ENCODE peak calls at places on chromosomes 3 and 15, in nine cellular contexts. One of them, this sample, is unnamed.

GRCh38 chr15:98155356-98155755 is 194.9 kb downstream of the ARRDC4 start:
- DNase-seq in KBM-7: no peak
- DNase-seq in activated gamma-delta T cell treated with Interleukin-2 at 50 U/mL for 16 hours: no peak
- DNase-seq in heart right ventricle: no peak
- DNase-seq in cardiac muscle cell: no peak
- DNase-seq in kidney: no peak
- DNase-seq in tibial artery: no peak
- DNase-seq in CD8-positive, alpha-beta T cell: no peak
- DNase-seq in activated naive CD4-positive, alpha-beta T cell: no peak
- DNase-seq in this sample: no peak

GRCh38 chr15:79463781-79464270 is 31.7 kb downstream of the MINAR1 start:
- DNase-seq in kidney: no peak
- DNase-seq in cardiac muscle cell: no peak
- DNase-seq in CD8-positive, alpha-beta T cell: no peak
- DNase-seq in heart right ventricle: no peak
- DNase-seq in KBM-7: no peak
- DNase-seq in tibial artery: no peak
- DNase-seq in activated naive CD4-positive, alpha-beta T cell: no peak
- DNase-seq in activated gamma-delta T cell treated with Interleukin-2 at 50 U/mL for 16 hours: no peak
- DNase-seq in this sample: no peak

GRCh38 chr15:22944651-22945050 is 35.5 kb downstream of the CYFIP1 start:
- DNase-seq in KBM-7: no peak
- DNase-seq in activated naive CD4-positive, alpha-beta T cell: no peak
- DNase-seq in heart right ventricle: no peak
- DNase-seq in tibial artery: peak; percentile 55
- DNase-seq in kidney: peak; percentile 81
- DNase-seq in cardiac muscle cell: no peak
- DNase-seq in activated gamma-delta T cell treated with Interleukin-2 at 50 U/mL for 16 hours: no peak
- DNase-seq in CD8-positive, alpha-beta T cell: no peak
- DNase-seq in this sample: no peak

GRCh38 chr15:60760646-60761504 is 281.9 kb upstream of the ICE2 start:
- DNase-seq in tibial artery: no peak
- DNase-seq in activated gamma-delta T cell treated with Interleukin-2 at 50 U/mL for 16 hours: no peak
- DNase-seq in activated naive CD4-positive, alpha-beta T cell: no peak
- DNase-seq in CD8-positive, alpha-beta T cell: no peak
- DNase-seq in cardiac muscle cell: peak; percentile 21
- DNase-seq in KBM-7: no peak
- DNase-seq in kidney: no peak
- DNase-seq in heart right ventricle: no peak
- DNase-seq in this sample: peak; percentile 25

GRCh38 chr3:169146866-169147245 is 516.7 kb downstream of the MECOM start:
- DNase-seq in activated naive CD4-positive, alpha-beta T cell: no peak
- DNase-seq in KBM-7: no peak
- DNase-seq in tibial artery: no peak
- DNase-seq in cardiac muscle cell: no peak
- DNase-seq in kidney: no peak
- DNase-seq in CD8-positive, alpha-beta T cell: no peak
- DNase-seq in activated gamma-delta T cell treated with Interleukin-2 at 50 U/mL for 16 hours: no peak
- DNase-seq in heart right ventricle: no peak
- DNase-seq in this sample: no peak

GRCh38 chr3:151395806-151396205 is 11.3 kb upstream of the P2RY12 start:
- DNase-seq in heart right ventricle: no peak
- DNase-seq in CD8-positive, alpha-beta T cell: no peak
- DNase-seq in kidney: no peak
- DNase-seq in KBM-7: no peak
- DNase-seq in activated gamma-delta T cell treated with Interleukin-2 at 50 U/mL for 16 hours: no peak
- DNase-seq in activated naive CD4-positive, alpha-beta T cell: no peak
- DNase-seq in tibial artery: no peak
- DNase-seq in cardiac muscle cell: peak; percentile 44
- DNase-seq in this sample: no peak

GRCh38 chr15:85306946-85307686 is 73.3 kb upstream of the AKAP13 start:
- DNase-seq in KBM-7: no peak
- DNase-seq in activated gamma-delta T cell treated with Interleukin-2 at 50 U/mL for 16 hours: no peak
- DNase-seq in cardiac muscle cell: no peak
- DNase-seq in CD8-positive, alpha-beta T cell: no peak
- DNase-seq in kidney: no peak
- DNase-seq in heart right ventricle: no peak
- DNase-seq in tibial artery: no peak
- DNase-seq in activated naive CD4-positive, alpha-beta T cell: no peak
- DNase-seq in this sample: no peak

GRCh38 chr15:66233487-66234415 is 19.8 kb downstream of the MEGF11 start:
- DNase-seq in tibial artery: no peak
- DNase-seq in kidney: no peak
- DNase-seq in cardiac muscle cell: peak; percentile 22
- DNase-seq in CD8-positive, alpha-beta T cell: no peak
- DNase-seq in heart right ventricle: no peak
- DNase-seq in KBM-7: peak; percentile 27
- DNase-seq in activated gamma-delta T cell treated with Interleukin-2 at 50 U/mL for 16 hours: no peak
- DNase-seq in activated naive CD4-positive, alpha-beta T cell: no peak
- DNase-seq in this sample: no peak

GRCh38 chr3:108420926-108421325 is 89.5 kb downstream of the MYH15 start:
- DNase-seq in activated naive CD4-positive, alpha-beta T cell: no peak
- DNase-seq in heart right ventricle: no peak
- DNase-seq in activated gamma-delta T cell treated with Interleukin-2 at 50 U/mL for 16 hours: no peak
- DNase-seq in KBM-7: no peak
- DNase-seq in CD8-positive, alpha-beta T cell: no peak
- DNase-seq in kidney: no peak
- DNase-seq in cardiac muscle cell: peak; percentile 89
- DNase-seq in tibial artery: no peak
- DNase-seq in this sample: no peak

GRCh38 chr3:10500717-10501663 is 4.4 kb downstream of the ATP2B2 start:
- DNase-seq in heart right ventricle: no peak
- DNase-seq in KBM-7: no peak
- DNase-seq in tibial artery: no peak
- DNase-seq in kidney: peak; percentile 48
- DNase-seq in CD8-positive, alpha-beta T cell: no peak
- DNase-seq in cardiac muscle cell: no peak
- DNase-seq in activated gamma-delta T cell treated with Interleukin-2 at 50 U/mL for 16 hours: no peak
- DNase-seq in activated naive CD4-positive, alpha-beta T cell: no peak
- DNase-seq in this sample: no peak

GRCh38 chr3:177320765-177321247 is 123.5 kb upstream of the TBL1XR1 start:
- DNase-seq in activated gamma-delta T cell treated with Interleukin-2 at 50 U/mL for 16 hours: no peak
- DNase-seq in activated naive CD4-positive, alpha-beta T cell: no peak
- DNase-seq in CD8-positive, alpha-beta T cell: no peak
- DNase-seq in kidney: no peak
- DNase-seq in KBM-7: peak; percentile 51
- DNase-seq in heart right ventricle: no peak
- DNase-seq in cardiac muscle cell: peak; percentile 69
- DNase-seq in tibial artery: no peak
- DNase-seq in this sample: peak; percentile 56

GRCh38 chr3:114827495-114827894 is 319.6 kb downstream of the ZBTB20 start:
- DNase-seq in activated gamma-delta T cell treated with Interleukin-2 at 50 U/mL for 16 hours: no peak
- DNase-seq in kidney: no peak
- DNase-seq in tibial artery: no peak
- DNase-seq in CD8-positive, alpha-beta T cell: no peak
- DNase-seq in cardiac muscle cell: peak; percentile 66
- DNase-seq in KBM-7: peak; percentile 65
- DNase-seq in activated naive CD4-positive, alpha-beta T cell: no peak
- DNase-seq in heart right ventricle: no peak
- DNase-seq in this sample: no peak

GRCh38 chr3:125959317-125960065 is 9.5 kb upstream of the ROPN1B start:
- DNase-seq in activated gamma-delta T cell treated with Interleukin-2 at 50 U/mL for 16 hours: no peak
- DNase-seq in tibial artery: no peak
- DNase-seq in kidney: peak; percentile 71
- DNase-seq in CD8-positive, alpha-beta T cell: no peak
- DNase-seq in cardiac muscle cell: no peak
- DNase-seq in activated naive CD4-positive, alpha-beta T cell: no peak
- DNase-seq in heart right ventricle: peak; percentile 10
- DNase-seq in KBM-7: no peak
- DNase-seq in this sample: no peak

GRCh38 chr3:27963519-27963918 is 241.4 kb upstream of the EOMES start:
- DNase-seq in cardiac muscle cell: no peak
- DNase-seq in kidney: no peak
- DNase-seq in heart right ventricle: no peak
- DNase-seq in activated gamma-delta T cell treated with Interleukin-2 at 50 U/mL for 16 hours: no peak
- DNase-seq in tibial artery: no peak
- DNase-seq in activated naive CD4-positive, alpha-beta T cell: no peak
- DNase-seq in CD8-positive, alpha-beta T cell: no peak
- DNase-seq in KBM-7: no peak
- DNase-seq in this sample: no peak